ENCODE peak calls at places on chromosomes 4 and X, in eight cellular contexts. A is neural progenitor cell, T is GM12865, S is Peyer's patch, U is A549, J is HCT116, D is AG04449, P is uterus. I is an unnamed sample.

GRCh38 chr4:115873048-115873447 is 759.6 kb upstream of the NDST4 start:
- DNase-seq in P (no peak), D (no peak), J (no peak), A (no peak), T (peak; percentile 4), U (no peak), S (no peak), I (no peak)

GRCh38 chr4:42995343-42995944 is 102.9 kb downstream of the GRXCR1 start:
- DNase-seq in D (no peak), T (peak; percentile 35), A (peak; percentile 55), S (no peak), J (no peak), P (no peak), U (peak; percentile 3), I (no peak)

GRCh38 chrX:70445876-70446275 is 1.2 kb downstream of the DLG3 start:
- DNase-seq in T (no peak), A (no peak), S (no peak), P (no peak), J (no peak), U (no peak), D (no peak), I (no peak)

GRCh38 chrX:25076941-25077500 is 61.3 kb upstream of the ARX start:
- DNase-seq in D (no peak), S (no peak), U (no peak), T (no peak), P (no peak), A (no peak), J (no peak), I (no peak)

GRCh38 chr4:99507762-99508161 is 3.1 kb upstream of the C4orf17 start:
- DNase-seq in D (no peak), U (no peak), P (no peak), J (no peak), A (no peak), S (no peak), T (peak; percentile 7), I (no peak)

GRCh38 chr4:131316086-131316485 is 1833.0 kb upstream of the PCDH10 start:
- DNase-seq in S (no peak), P (no peak), U (no peak), D (no peak), T (peak; percentile 40), A (no peak), J (no peak), I (no peak)

GRCh38 chrX:8346060-8346459 is 118.6 kb upstream of the VCX3B start:
- DNase-seq in J (no peak), T (no peak), D (no peak), S (no peak), P (no peak), U (no peak), A (no peak), I (no peak)

GRCh38 chr4:37968747-37969146 is 8.5 kb downstream of the PTTG2 start:
- DNase-seq in U (no peak), D (no peak), S (no peak), P (no peak), A (no peak), J (no peak), T (no peak), I (no peak)

GRCh38 chr4:8688041-8688907 is 95.7 kb downstream of the CPZ start:
- DNase-seq in J (peak; percentile 19), S (no peak), P (no peak), U (peak; percentile 48), D (no peak), A (peak; percentile 88), T (no peak), I (peak; percentile 24)

GRCh38 chrX:102976290-102976689 is 39.2 kb downstream of the RAB40AL start:
- DNase-seq in A (no peak), U (no peak), J (no peak), D (no peak), S (no peak), T (no peak), P (no peak), I (no peak)

GRCh38 chrX:116240446-116240845 is 69.9 kb downstream of the AGTR2 start:
- DNase-seq in S (no peak), T (no peak), P (no peak), U (no peak), D (no peak), A (no peak), J (no peak), I (no peak)

GRCh38 chrX:115030635-115031034 is 13.2 kb upstream of the IL13RA2 start:
- DNase-seq in P (no peak), A (no peak), U (no peak), T (peak; percentile 3), S (no peak), D (no peak), J (no peak), I (peak; percentile 63)

GRCh38 chr4:13201241-13201640 is 282.9 kb downstream of the RAB28 start:
- DNase-seq in A (no peak), T (no peak), P (no peak), U (no peak), J (no peak), D (no peak), S (no peak), I (no peak)

GRCh38 chr4:36414248-36414647 is 132.8 kb downstream of the DTHD1 start:
- DNase-seq in S (no peak), P (no peak), D (no peak), J (no peak), T (peak; percentile 24), U (no peak), A (no peak), I (no peak)

GRCh38 chr4:48739560-48740019 is 40.5 kb downstream of the FRYL start:
- DNase-seq in S (no peak), J (no peak), T (peak; percentile 56), A (no peak), D (no peak), P (no peak), U (no peak), I (no peak)

GRCh38 chr4:752196-752861 is 46.7 kb downstream of the PCGF3 start:
- DNase-seq in U (no peak), P (no peak), D (no peak), A (no peak), J (no peak), T (no peak), S (no peak), I (no peak)
- H3K4me3 ChIP-seq in U (no peak overlapping the region), P (no peak overlapping the region), D (no peak overlapping the region), A (no peak overlapping the region), J (no peak overlapping the region), T (no peak overlapping the region), S (no peak overlapping the region), I (no peak overlapping the region)

GRCh38 chr4:87119965-87120364 is 100.5 kb downstream of the KLHL8 start:
- DNase-seq in P (no peak), S (no peak), T (peak; percentile 65), U (no peak), A (no peak), J (no peak), D (no peak), I (no peak)

GRCh38 chr4:87122252-87122651 is 98.2 kb downstream of the KLHL8 start:
- DNase-seq in P (no peak), A (no peak), J (no peak), U (no peak), T (no peak), D (no peak), S (no peak), I (no peak)

GRCh38 chr4:87121332-87122065 is 98.9 kb downstream of the KLHL8 start:
- DNase-seq in S (no peak), P (no peak), A (no peak), T (no peak), U (no peak), J (no peak), D (no peak), I (no peak)

GRCh38 chr4:87118826-87119225 is 101.6 kb downstream of the KLHL8 start:
- DNase-seq in U (no peak), J (no peak), A (no peak), P (no peak), D (no peak), S (no peak), T (no peak), I (no peak)

DNA sequence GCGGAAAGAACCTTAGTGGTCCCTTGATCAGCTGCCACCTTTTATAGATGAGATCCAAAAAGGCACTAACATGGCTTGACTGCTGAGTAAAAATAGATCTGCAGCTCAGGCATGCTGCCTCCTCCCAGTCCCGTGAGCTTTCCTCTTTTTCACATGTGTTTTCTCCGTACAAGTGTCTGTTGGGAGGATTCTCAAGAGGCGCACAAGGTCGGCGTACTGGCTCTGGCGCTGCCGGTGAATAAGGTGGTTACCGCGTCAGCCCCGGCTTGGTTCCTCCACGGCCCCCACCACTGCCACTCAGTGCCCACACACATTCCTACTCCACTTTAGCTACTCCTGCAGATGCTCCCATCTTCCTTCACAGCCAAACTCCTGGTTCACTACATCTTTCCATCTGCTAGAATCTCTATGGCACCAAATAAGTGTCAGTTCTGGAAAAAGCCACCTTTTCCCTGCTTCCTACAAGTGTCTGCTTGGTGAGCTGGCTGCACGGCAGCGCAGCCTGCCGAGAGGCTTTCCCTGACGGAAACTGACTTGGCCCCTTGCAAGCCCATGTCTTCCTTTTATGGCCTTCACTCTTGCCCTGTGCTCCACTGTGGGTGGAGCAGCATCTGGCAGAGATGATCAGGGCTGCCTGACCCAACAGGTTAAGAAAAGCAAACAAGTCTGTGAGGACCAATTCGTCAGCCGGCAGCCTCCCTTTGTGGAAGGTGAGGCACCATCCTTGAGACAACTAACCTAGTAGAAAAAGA is 99.8 kb downstream of the KLHL8 start:
- DNase-seq in S (no peak), T (no peak), D (no peak), U (no peak), A (no peak), P (peak; percentile 69), J (no peak), I (peak; percentile 84)
- H3K4me3 ChIP-seq in S (no peak overlapping the region), T (no peak overlapping the region), D (no peak overlapping the region), U (no peak overlapping the region), A (no peak overlapping the region), P (peak overlapping the region; percentile 24), J (no peak overlapping the region), I (no peak overlapping the region)

GRCh38 chrX:149829751-149830191 is 48.0 kb downstream of the MAGEA9 start:
- DNase-seq in T (peak; percentile 70), D (no peak), U (no peak), A (peak; percentile 25), J (no peak), S (no peak), P (no peak), I (no peak)
- H3K4me3 ChIP-seq in T (peak overlapping the region; percentile 39), D (peak overlapping the region; percentile 55), U (no peak overlapping the region), A (peak overlapping the region; percentile 40), J (no peak overlapping the region), S (no peak overlapping the region), P (peak overlapping the region; percentile 29), I (no peak overlapping the region)

DNA sequence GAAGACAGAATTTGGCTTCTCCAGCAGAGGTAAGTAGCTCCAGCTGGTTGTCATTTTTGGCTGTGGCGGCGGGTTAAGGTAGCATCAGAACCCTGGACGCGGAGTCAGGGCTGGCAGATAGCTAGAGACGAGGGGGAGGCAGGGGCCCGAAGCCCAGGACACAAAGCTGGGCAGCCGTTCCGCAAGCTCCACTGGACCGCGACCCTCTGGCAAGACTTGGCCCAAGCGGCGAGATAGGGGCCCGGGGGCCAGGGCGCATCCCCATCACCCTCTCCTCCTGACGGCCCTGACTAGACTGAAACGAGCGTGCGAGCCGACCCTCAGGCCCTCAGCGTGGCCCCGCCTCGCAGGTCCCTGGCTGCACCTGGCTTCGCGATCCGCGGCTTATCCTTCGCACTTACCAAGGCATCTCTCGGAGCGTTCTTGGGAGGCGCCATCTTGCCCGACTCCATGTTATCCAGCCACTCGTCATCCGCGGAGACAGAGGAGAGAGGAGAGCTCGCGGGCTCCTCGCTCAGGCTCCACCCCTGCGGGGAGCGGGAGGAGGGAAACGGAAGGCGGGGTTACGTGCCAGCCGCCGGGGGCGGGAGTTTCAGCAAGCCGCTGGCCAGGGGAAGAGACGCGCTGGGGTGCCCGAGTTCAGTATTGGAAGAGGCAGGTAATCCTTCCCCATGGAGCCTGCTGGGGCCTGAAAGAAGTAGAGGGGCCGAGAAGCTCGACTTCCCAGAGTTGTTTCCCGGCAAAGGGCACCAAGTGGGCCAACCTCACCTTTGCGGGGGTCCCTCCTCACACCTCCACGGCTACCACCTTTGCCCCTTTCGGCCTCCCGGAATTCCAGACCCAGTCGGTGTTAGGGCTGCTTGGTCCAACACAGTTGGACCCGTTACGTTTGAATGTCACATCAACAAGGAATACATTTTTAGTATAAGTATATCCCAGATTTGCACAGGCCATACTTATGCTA is at the start of gene TAF9B:
- DNase-seq in S (peak; percentile 69), A (peak; percentile 90), U (peak; percentile 85), T (peak; percentile 86), J (peak; percentile 56), P (peak; percentile 85), D (peak; percentile 19), I (peak; percentile 85)
- H3K4me3 ChIP-seq in S (peak within 1 kb of the TSS; percentile 80), A (peak within 1 kb of the TSS; percentile 67), U (peak within 1 kb of the TSS; percentile 61), T (peak within 1 kb of the TSS; percentile 75), J (peak within 1 kb of the TSS; percentile 70), P (peak within 1 kb of the TSS; percentile 69), D (peak within 1 kb of the TSS; percentile 79), I (peak within 1 kb of the TSS; percentile 48)

I was measured in colonic mucosa.